ENCODE peak calls at places on chromosomes 5 and 9, in five cellular contexts. One of them, this sample, is unnamed.

GRCh38 chr5:81121836-81122235 is 111.3 kb upstream of the CKMT2 start:
- DNase-seq in A549: no peak
- DNase-seq in IMR-90: peak
- DNase-seq in K562: no peak
- DNase-seq in GM12878: no peak
- DNase-seq in this sample: no peak

GRCh38 chr9:120152295-120152694 is 427.7 kb downstream of the CDK5RAP2 start:
- DNase-seq in A549: no peak
- DNase-seq in IMR-90: no peak
- DNase-seq in K562: peak
- DNase-seq in GM12878: no peak
- DNase-seq in this sample: peak

GRCh38 chr9:23556459-23556858 is 269.6 kb downstream of the ELAVL2 start:
- DNase-seq in A549: no peak
- DNase-seq in IMR-90: no peak
- DNase-seq in K562: no peak
- DNase-seq in GM12878: no peak
- DNase-seq in this sample: no peak

GRCh38 chr5:168472329-168472728 is 13.9 kb upstream of the RARS1 start:
- DNase-seq in A549: no peak
- DNase-seq in IMR-90: peak
- DNase-seq in K562: no peak
- DNase-seq in GM12878: no peak
- DNase-seq in this sample: no peak

GRCh38 chr9:136438909-136439549 is 616 bp downstream of the INPP5E start:
- DNase-seq in A549: peak
- DNase-seq in IMR-90: peak
- DNase-seq in K562: peak
- DNase-seq in GM12878: no peak
- DNase-seq in this sample: peak

GRCh38 chr9:136804509-136805206 is 3.1 kb upstream of the RABL6 start:
- DNase-seq in A549: no peak
- DNase-seq in IMR-90: no peak
- DNase-seq in K562: no peak
- DNase-seq in GM12878: no peak
- DNase-seq in this sample: no peak

GRCh38 chr5:91174418-91174817 is 208.7 kb downstream of the ARRDC3 start:
- DNase-seq in A549: no peak
- DNase-seq in IMR-90: no peak
- DNase-seq in K562: no peak
- DNase-seq in GM12878: no peak
- DNase-seq in this sample: no peak

GRCh38 chr9:134171316-134172197 is 7.2 kb upstream of the RNU6ATAC start:
- DNase-seq in A549: no peak
- DNase-seq in IMR-90: peak
- DNase-seq in K562: no peak
- DNase-seq in GM12878: no peak
- DNase-seq in this sample: no peak

GRCh38 chr5:207599-207998 is 10.4 kb downstream of the CCDC127 start:
- DNase-seq in A549: no peak
- DNase-seq in IMR-90: peak
- DNase-seq in K562: peak
- DNase-seq in GM12878: no peak
- DNase-seq in this sample: no peak

GRCh38 chr9:95506692-95507455 is 9.9 kb downstream of the PTCH1 start:
- DNase-seq in A549: peak
- DNase-seq in IMR-90: peak
- DNase-seq in K562: peak
- DNase-seq in GM12878: no peak
- DNase-seq in this sample: peak

GRCh38 chr9:34546834-34547827 is 24.3 kb upstream of the ENHO start:
- DNase-seq in A549: peak
- DNase-seq in IMR-90: peak
- DNase-seq in K562: peak
- DNase-seq in GM12878: no peak
- DNase-seq in this sample: peak

GRCh38 chr9:123470121-123470851 is 114.3 kb downstream of the CRB2 start:
- DNase-seq in A549: no peak
- DNase-seq in IMR-90: no peak
- DNase-seq in K562: no peak
- DNase-seq in GM12878: no peak
- DNase-seq in this sample: no peak

GRCh38 chr9:38198140-38198539 is 129.1 kb upstream of the SHB start:
- DNase-seq in A549: no peak
- DNase-seq in IMR-90: no peak
- DNase-seq in K562: no peak
- DNase-seq in GM12878: no peak
- DNase-seq in this sample: no peak

GRCh38 chr5:137370511-137371071 is 128.5 kb downstream of the SPOCK1 start:
- DNase-seq in A549: no peak
- DNase-seq in IMR-90: no peak
- DNase-seq in K562: no peak
- DNase-seq in GM12878: no peak
- DNase-seq in this sample: no peak

GRCh38 chr9:129597355-129598088 is 23.4 kb downstream of the C9orf50 start:
- DNase-seq in A549: peak
- DNase-seq in IMR-90: peak
- DNase-seq in K562: no peak
- DNase-seq in GM12878: no peak
- DNase-seq in this sample: peak

GRCh38 chr9:122396622-122397148 is 25.9 kb downstream of the PTGS1 start:
- DNase-seq in A549: no peak
- DNase-seq in IMR-90: peak
- DNase-seq in K562: no peak
- DNase-seq in GM12878: no peak
- DNase-seq in this sample: no peak

GRCh38 chr9:4508907-4509589 is 18.8 kb downstream of the SLC1A1 start:
- DNase-seq in A549: no peak
- DNase-seq in IMR-90: peak
- DNase-seq in K562: no peak
- DNase-seq in GM12878: no peak
- DNase-seq in this sample: no peak

GRCh38 chr9:117725426-117725887 is 21.3 kb downstream of the TLR4 start:
- DNase-seq in A549: no peak
- DNase-seq in IMR-90: no peak
- DNase-seq in K562: no peak
- DNase-seq in GM12878: no peak
- DNase-seq in this sample: no peak

GRCh38 chr5:43312076-43312620 is 1.1 kb downstream of the HMGCS1 start:
- DNase-seq in A549: no peak
- DNase-seq in IMR-90: no peak
- DNase-seq in K562: no peak
- DNase-seq in GM12878: no peak
- DNase-seq in this sample: no peak

GRCh38 chr5:133664422-133664821 is 52.1 kb upstream of the FSTL4 start:
- DNase-seq in A549: peak
- DNase-seq in IMR-90: peak
- DNase-seq in K562: no peak
- DNase-seq in GM12878: no peak
- DNase-seq in this sample: no peak

GRCh38 chr5:142618125-142618524 is 67.8 kb downstream of the FGF1 start:
- DNase-seq in A549: no peak
- DNase-seq in IMR-90: peak
- DNase-seq in K562: no peak
- DNase-seq in GM12878: no peak
- DNase-seq in this sample: no peak

GRCh38 chr9:396397-396796 is 181.7 kb downstream of the DOCK8 start:
- DNase-seq in A549: no peak
- DNase-seq in IMR-90: no peak
- DNase-seq in K562: no peak
- DNase-seq in GM12878: no peak
- DNase-seq in this sample: no peak

GRCh38 chr9:79756414-79756813 is 184.6 kb downstream of the TLE4 start:
- DNase-seq in A549: no peak
- DNase-seq in IMR-90: no peak
- DNase-seq in K562: no peak
- DNase-seq in GM12878: no peak
- DNase-seq in this sample: no peak

GRCh38 chr9:133784731-133785561 is 46.8 kb upstream of the SARDH start:
- DNase-seq in A549: no peak
- DNase-seq in IMR-90: no peak
- DNase-seq in K562: no peak
- DNase-seq in GM12878: no peak
- DNase-seq in this sample: no peak

GRCh38 chr5:141848771-141849370 is 29.3 kb downstream of the PCDH1 start:
- DNase-seq in A549: peak
- DNase-seq in IMR-90: peak
- DNase-seq in K562: peak
- DNase-seq in GM12878: no peak
- DNase-seq in this sample: no peak

GRCh38 chr9:121776009-121776738 is 124.7 kb downstream of the DAB2IP start:
- DNase-seq in A549: no peak
- DNase-seq in IMR-90: no peak
- DNase-seq in K562: no peak
- DNase-seq in GM12878: no peak
- DNase-seq in this sample: no peak

GRCh38 chr5:2681476-2681875 is 70.0 kb downstream of the IRX2 start:
- DNase-seq in A549: no peak
- DNase-seq in IMR-90: no peak
- DNase-seq in K562: no peak
- DNase-seq in GM12878: no peak
- DNase-seq in this sample: no peak

GRCh38 chr5:169037478-169037877 is 263.5 kb downstream of the SLIT3 start:
- DNase-seq in A549: no peak
- DNase-seq in IMR-90: no peak
- DNase-seq in K562: no peak
- DNase-seq in GM12878: no peak
- DNase-seq in this sample: no peak

GRCh38 chr5:159377653-159378052 is 47.4 kb upstream of the IL12B start:
- DNase-seq in A549: no peak
- DNase-seq in IMR-90: no peak
- DNase-seq in K562: no peak
- DNase-seq in GM12878: no peak
- DNase-seq in this sample: no peak

GRCh38 chr5:375336-375920 is 53.9 kb downstream of the AHRR start:
- DNase-seq in A549: no peak
- DNase-seq in IMR-90: no peak
- DNase-seq in K562: no peak
- DNase-seq in GM12878: no peak
- DNase-seq in this sample: peak

GRCh38 chr5:109691248-109691574 is 1.5 kb downstream of the MAN2A1 start:
- DNase-seq in A549: no peak
- DNase-seq in IMR-90: no peak
- DNase-seq in K562: no peak
- DNase-seq in GM12878: no peak
- DNase-seq in this sample: no peak

GRCh38 chr9:126781717-126782388 is 23.0 kb upstream of the ZBTB43 start:
- DNase-seq in A549: peak
- DNase-seq in IMR-90: peak
- DNase-seq in K562: peak
- DNase-seq in GM12878: no peak
- DNase-seq in this sample: peak
- TF ChIP-seq RCOR1 in A549: no peak
- TF ChIP-seq RCOR1 in IMR-90: no peak
- TF ChIP-seq RCOR1 in K562: no peak
- TF ChIP-seq RCOR1 in GM12878: no peak
- TF ChIP-seq RCOR1 in this sample: no peak

DNA sequence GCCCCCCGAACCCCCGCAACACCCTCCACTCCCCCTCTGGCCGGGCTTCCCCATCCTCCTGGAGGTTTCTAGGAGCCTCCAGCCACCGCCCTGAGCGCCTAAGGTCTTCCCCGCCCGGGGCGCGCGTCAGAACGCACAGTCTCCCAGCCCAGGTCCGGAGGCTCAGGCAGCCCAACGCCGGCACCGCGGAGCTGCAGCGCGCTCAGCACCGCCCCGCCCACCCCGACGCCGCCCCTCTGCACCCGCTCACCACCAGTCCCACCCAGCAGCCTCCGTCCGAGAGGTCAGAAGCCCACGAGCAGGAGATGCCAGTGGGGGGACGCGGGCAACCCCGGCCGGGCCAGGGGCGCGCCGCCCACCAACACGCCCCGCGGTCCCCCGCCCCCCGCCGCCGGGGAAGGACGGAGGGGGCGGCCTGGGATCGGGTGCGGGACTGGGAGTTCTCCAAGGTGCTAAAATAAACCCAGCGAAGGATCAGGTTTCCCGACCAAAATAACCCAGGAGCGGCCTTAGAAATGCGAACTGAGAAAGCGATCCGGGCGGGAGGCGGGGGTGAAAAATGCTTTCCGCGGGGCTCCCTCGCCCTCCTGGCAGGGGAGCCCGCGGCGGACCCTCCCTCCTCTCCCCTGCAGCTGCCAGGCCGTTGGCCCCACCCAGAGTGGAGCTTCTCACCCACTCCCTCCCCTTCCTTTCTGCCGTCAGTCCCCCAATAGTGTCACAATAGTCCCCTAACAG is 6.5 kb upstream of the FAM78A start:
- DNase-seq in A549: no peak
- DNase-seq in IMR-90: peak
- DNase-seq in K562: peak
- DNase-seq in GM12878: no peak
- DNase-seq in this sample: peak
- TF ChIP-seq RCOR1 in A549: no peak
- TF ChIP-seq RCOR1 in IMR-90: no peak
- TF ChIP-seq RCOR1 in K562: no peak
- TF ChIP-seq RCOR1 in GM12878: no peak
- TF ChIP-seq RCOR1 in this sample: no peak

GRCh38 chr5:124104813-124105212 is 592.8 kb downstream of the CSNK1G3 start:
- DNase-seq in A549: no peak
- DNase-seq in IMR-90: no peak
- DNase-seq in K562: no peak
- DNase-seq in GM12878: no peak
- DNase-seq in this sample: no peak
- TF ChIP-seq RCOR1 in A549: no peak
- TF ChIP-seq RCOR1 in IMR-90: no peak
- TF ChIP-seq RCOR1 in K562: no peak
- TF ChIP-seq RCOR1 in GM12878: no peak
- TF ChIP-seq RCOR1 in this sample: no peak

DNA sequence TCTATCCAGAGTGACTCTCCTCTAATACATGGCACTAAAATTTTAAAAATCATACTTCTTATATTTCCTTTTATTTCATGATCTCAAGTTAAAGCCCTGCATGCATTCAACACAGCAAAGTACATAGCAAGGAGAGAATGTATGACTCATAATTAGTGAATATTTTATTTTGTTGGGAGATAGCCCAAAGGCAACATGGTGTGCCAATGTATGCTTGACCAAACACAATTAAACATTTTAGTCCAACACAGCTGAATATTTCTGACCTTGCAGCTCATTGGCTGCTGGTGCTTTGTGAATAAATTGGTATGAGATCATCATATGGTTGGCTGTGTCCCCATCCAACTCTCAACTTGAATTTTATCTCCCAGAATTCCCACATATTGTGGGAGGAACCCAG is 103.5 kb downstream of the NPR3 start:
- DNase-seq in A549: no peak
- DNase-seq in IMR-90: peak
- DNase-seq in K562: no peak
- DNase-seq in GM12878: no peak
- DNase-seq in this sample: no peak
- TF ChIP-seq RCOR1 in A549: no peak
- TF ChIP-seq RCOR1 in IMR-90: no peak
- TF ChIP-seq RCOR1 in K562: no peak
- TF ChIP-seq RCOR1 in GM12878: no peak
- TF ChIP-seq RCOR1 in this sample: no peak

GRCh38 chr9:138070815-138071214 is 193.2 kb downstream of the CACNA1B start:
- DNase-seq in A549: no peak
- DNase-seq in IMR-90: no peak
- DNase-seq in K562: no peak
- DNase-seq in GM12878: no peak
- DNase-seq in this sample: peak
- TF ChIP-seq RCOR1 in A549: no peak
- TF ChIP-seq RCOR1 in IMR-90: no peak
- TF ChIP-seq RCOR1 in K562: no peak
- TF ChIP-seq RCOR1 in GM12878: no peak
- TF ChIP-seq RCOR1 in this sample: no peak

This sample was measured in SK-N-SH.